ENCODE peak calls at places on chromosomes 2 and 18, in six cellular contexts. U is HFFc6, J is AG09319, P is spleen, I is upper lobe of right lung, M is A549. Z is an unnamed sample.

GRCh38 chr2:9310390-9310789 is 103.8 kb downstream of the ASAP2 start:
- DNase-seq in U (peak), J (peak), P (no peak), I (no peak), M (peak), Z (peak)

GRCh38 chr2:241877197-241877685 is 7.7 kb downstream of the RTP5 start:
- DNase-seq in U (no peak), J (no peak), P (no peak), I (no peak), M (no peak), Z (no peak)

GRCh38 chr2:195477996-195478382 is 179.0 kb upstream of the SLC39A10 start:
- DNase-seq in U (no peak), J (no peak), P (no peak), I (no peak), M (no peak), Z (no peak)

GRCh38 chr18:74489631-74490030 is 6.5 kb upstream of the CNDP2 start:
- DNase-seq in U (no peak), J (no peak), P (no peak), I (no peak), M (no peak), Z (no peak)

GRCh38 chr18:34694611-34695165 is 15.4 kb upstream of the DTNA start:
- DNase-seq in U (no peak), J (no peak), P (no peak), I (no peak), M (no peak), Z (no peak)

GRCh38 chr18:45829896-45830295 is 4.4 kb downstream of the SIGLEC15 start:
- DNase-seq in U (no peak), J (no peak), P (no peak), I (no peak), M (no peak), Z (no peak)

GRCh38 chr2:102932521-102932920 is 170.7 kb downstream of the TMEM182 start:
- DNase-seq in U (no peak), J (no peak), P (no peak), I (no peak), M (no peak), Z (no peak)

GRCh38 chr2:59217360-59217759 is 976.2 kb upstream of the FANCL start:
- DNase-seq in U (no peak), J (no peak), P (no peak), I (no peak), M (no peak), Z (no peak)

GRCh38 chr2:127625146-127625943 is 20.6 kb upstream of the GPR17 start:
- DNase-seq in U (no peak), J (no peak), P (peak), I (peak), M (no peak), Z (peak)

GRCh38 chr2:71689393-71689792 is 236.0 kb downstream of the DYSF start:
- DNase-seq in U (no peak), J (no peak), P (no peak), I (peak), M (no peak), Z (no peak)

GRCh38 chr2:173740639-173741038 is 224.5 kb downstream of the SP3 start:
- DNase-seq in U (no peak), J (no peak), P (no peak), I (no peak), M (no peak), Z (no peak)

GRCh38 chr18:6920099-6920955 is 190.8 kb downstream of the ARHGAP28 start:
- DNase-seq in U (peak), J (peak), P (no peak), I (no peak), M (peak), Z (peak)

GRCh38 chr18:48079885-48080284 is 149.4 kb upstream of the SMAD2 start:
- DNase-seq in U (no peak), J (no peak), P (peak), I (no peak), M (no peak), Z (no peak)

GRCh38 chr18:78630981-78631510 is 348.6 kb upstream of the SALL3 start:
- DNase-seq in U (no peak), J (no peak), P (no peak), I (no peak), M (no peak), Z (no peak)

GRCh38 chr18:3498705-3499451 is 48.9 kb downstream of the TGIF1 start:
- DNase-seq in U (no peak), J (no peak), P (peak), I (peak), M (peak), Z (peak)

GRCh38 chr18:12637901-12638633 is 19.8 kb downstream of the SPIRE1 start:
- DNase-seq in U (peak), J (no peak), P (no peak), I (no peak), M (no peak), Z (no peak)

GRCh38 chr2:138059967-138060635 is 95.8 kb downstream of the HNMT start:
- DNase-seq in U (no peak), J (peak), P (no peak), I (no peak), M (peak), Z (no peak)

GRCh38 chr2:101053117-101053516 is 51.0 kb downstream of the RPL31 start:
- DNase-seq in U (no peak), J (no peak), P (no peak), I (no peak), M (no peak), Z (no peak)

GRCh38 chr18:45588831-45589558 is 26.3 kb upstream of the SLC14A2 start:
- DNase-seq in U (peak), J (peak), P (no peak), I (no peak), M (peak), Z (no peak)

GRCh38 chr2:179251865-179252264 is 12.8 kb downstream of the SESTD1 start:
- DNase-seq in U (peak), J (no peak), P (no peak), I (no peak), M (no peak), Z (no peak)
- TF ChIP-seq CTCF in U (no peak), J (no peak), P (no peak), I (no peak), M (no peak), Z (no peak)

DNA sequence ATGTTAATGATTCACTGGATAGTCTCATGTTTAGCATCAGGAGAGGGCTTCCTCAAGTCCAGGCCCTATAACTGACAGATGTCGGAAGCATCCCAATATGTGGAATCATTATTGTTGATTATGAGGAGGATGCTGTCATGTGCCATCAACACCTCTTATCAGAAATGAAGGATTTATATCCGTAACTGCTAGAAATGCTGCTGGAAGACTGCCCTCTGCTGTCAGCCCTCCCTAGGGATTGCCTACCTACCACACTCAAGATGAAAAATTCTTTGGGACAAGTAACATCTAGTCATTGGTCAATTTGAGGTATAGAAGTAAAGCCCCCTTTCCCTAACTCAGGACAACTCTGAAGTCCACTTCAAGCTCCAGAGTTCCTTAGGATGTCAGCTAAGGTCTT is 1166.5 kb upstream of the NXPH2 start:
- DNase-seq in U (no peak), J (no peak), P (no peak), I (no peak), M (no peak), Z (no peak)
- TF ChIP-seq CTCF in U (no peak), J (no peak), P (no peak), I (no peak), M (no peak), Z (no peak)

DNA sequence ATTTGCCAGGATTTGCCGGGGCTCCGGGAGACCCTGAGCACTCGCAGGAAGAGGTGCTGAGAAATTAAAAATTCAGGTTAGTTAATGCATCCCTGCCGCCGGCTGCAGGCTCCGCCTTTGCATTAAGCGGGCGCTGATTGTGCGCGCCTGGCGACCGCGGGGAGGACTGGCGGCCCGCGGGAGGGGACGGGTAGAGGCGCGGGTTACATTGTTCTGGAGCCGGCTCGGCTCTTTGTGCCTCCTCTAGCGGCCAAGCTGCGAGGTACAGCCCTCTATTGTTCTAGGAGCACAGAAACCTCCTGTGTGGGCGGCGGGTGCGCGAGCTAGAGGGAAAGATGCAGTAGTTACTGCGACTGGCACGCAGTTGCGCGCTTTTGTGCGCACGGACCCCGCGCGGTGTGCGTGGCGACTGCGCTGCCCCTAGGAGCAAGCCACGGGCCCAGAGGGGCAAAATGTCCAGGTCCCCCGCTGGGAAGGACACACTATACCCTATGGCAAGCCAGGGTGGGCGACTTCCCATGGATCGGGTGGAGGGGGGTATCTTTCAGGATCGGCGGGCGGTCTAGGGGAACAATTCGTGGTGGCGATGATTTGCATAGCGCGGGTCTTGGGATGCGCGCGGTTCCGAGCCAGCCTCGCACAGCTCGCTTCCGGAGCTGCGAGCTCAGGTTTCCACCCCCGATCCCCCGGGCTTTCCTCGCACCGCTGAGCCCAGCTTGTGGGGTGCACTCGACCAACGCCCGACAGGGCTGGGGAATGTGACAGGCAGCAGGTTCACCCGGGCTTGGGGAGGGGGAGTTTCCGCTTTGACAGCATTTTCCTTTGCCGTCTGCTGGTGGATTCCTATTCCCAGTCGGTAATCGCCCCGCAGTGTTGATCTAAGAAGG is 2.9 kb downstream of the ONECUT2 start:
- DNase-seq in U (peak), J (no peak), P (peak), I (no peak), M (peak), Z (peak)
- TF ChIP-seq CTCF in U (peak), J (peak), P (peak), I (peak), M (peak), Z (peak)

DNA sequence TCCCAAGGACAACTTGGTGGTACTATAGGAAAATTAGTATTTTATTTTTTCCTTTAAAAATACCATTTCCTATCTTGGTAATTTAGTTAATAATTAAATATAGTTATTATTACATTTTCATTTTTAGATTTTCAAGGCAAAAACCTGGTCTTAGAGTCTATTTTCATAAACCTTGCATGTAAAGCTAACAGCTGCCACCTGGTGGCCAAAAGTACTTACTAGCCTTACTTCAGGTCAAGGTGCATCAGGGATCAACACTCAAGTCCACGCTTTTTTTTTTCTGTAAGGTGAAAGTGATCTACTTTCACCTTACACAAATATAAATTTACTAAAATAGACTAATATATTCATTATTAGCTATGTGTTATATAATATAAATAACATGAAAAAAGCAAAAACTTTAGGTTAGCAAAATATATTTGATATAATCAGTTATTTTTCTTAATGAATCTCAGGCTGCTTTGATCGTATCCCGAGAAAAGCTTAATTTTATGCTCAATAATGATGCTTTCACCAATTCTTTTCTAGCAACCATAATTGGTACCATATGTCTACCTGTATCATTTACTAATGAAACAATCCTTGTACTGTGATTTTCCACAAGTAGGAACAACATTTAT is 62.5 kb downstream of the RELCH start:
- DNase-seq in U (peak), J (peak), P (peak), I (no peak), M (peak), Z (peak)
- TF ChIP-seq CTCF in U (peak), J (peak), P (peak), I (peak), M (peak), Z (peak)

GRCh38 chr2:239544846-239545465 is 144.1 kb upstream of the HDAC4 start:
- DNase-seq in U (no peak), J (no peak), P (peak), I (peak), M (no peak), Z (no peak)
- TF ChIP-seq CTCF in U (no peak), J (no peak), P (no peak), I (no peak), M (no peak), Z (no peak)

Z was measured in transverse colon.